ENCODE peak calls at places on chromosomes 5 and 9, in four cellular contexts. E is H1, O is HCT116, S is HepG2. P is an unnamed sample.

GRCh38 chr9:124297553-124297905 is 39.8 kb downstream of the NEK6 start:
- DNase-seq in E (peak; percentile 62), S (peak; percentile 60), O (peak; percentile 72), P (no peak)

GRCh38 chr5:168217497-168217896 is 73.9 kb upstream of the WWC1 start:
- DNase-seq in O (no peak), E (no peak), S (no peak), P (no peak)

GRCh38 chr5:334903-335739 is 13.6 kb downstream of the AHRR start:
- DNase-seq in E (no peak), S (no peak), O (no peak), P (no peak)

GRCh38 chr5:2353871-2354440 is 397.5 kb downstream of the IRX2 start:
- DNase-seq in S (no peak), O (no peak), E (no peak), P (no peak)

GRCh38 chr9:21994526-21994995 is at the start of gene CDKN2B-AS1:
- DNase-seq in O (peak; percentile 65), E (peak; percentile 74), S (no peak), P (no peak)

GRCh38 chr5:76691470-76692273 is 24.3 kb upstream of the F2R start:
- DNase-seq in S (no peak), O (no peak), E (no peak), P (no peak)

GRCh38 chr5:56269216-56269927 is 36.2 kb upstream of the ANKRD55 start:
- DNase-seq in O (peak; percentile 12), E (no peak), S (peak; percentile 65), P (peak; percentile 63)

GRCh38 chr9:127977877-127978647 is 2.7 kb downstream of the EEIG1 start:
- DNase-seq in E (no peak), S (no peak), O (no peak), P (peak; percentile 52)

GRCh38 chr9:27447036-27447700 is 76.9 kb upstream of the IFNK start:
- DNase-seq in E (no peak), S (no peak), O (no peak), P (no peak)

GRCh38 chr5:176822041-176822425 is 11.7 kb downstream of the UNC5A start:
- DNase-seq in E (no peak), O (no peak), S (no peak), P (no peak)

GRCh38 chr5:176823076-176823481 is 12.7 kb downstream of the UNC5A start:
- DNase-seq in S (no peak), E (no peak), O (no peak), P (no peak)

GRCh38 chr5:176821441-176821840 is 11.1 kb downstream of the UNC5A start:
- DNase-seq in S (no peak), O (no peak), E (no peak), P (no peak)

GRCh38 chr5:176823869-176824412 is 13.6 kb downstream of the UNC5A start:
- DNase-seq in O (no peak), S (no peak), E (peak; percentile 66), P (no peak)

DNA sequence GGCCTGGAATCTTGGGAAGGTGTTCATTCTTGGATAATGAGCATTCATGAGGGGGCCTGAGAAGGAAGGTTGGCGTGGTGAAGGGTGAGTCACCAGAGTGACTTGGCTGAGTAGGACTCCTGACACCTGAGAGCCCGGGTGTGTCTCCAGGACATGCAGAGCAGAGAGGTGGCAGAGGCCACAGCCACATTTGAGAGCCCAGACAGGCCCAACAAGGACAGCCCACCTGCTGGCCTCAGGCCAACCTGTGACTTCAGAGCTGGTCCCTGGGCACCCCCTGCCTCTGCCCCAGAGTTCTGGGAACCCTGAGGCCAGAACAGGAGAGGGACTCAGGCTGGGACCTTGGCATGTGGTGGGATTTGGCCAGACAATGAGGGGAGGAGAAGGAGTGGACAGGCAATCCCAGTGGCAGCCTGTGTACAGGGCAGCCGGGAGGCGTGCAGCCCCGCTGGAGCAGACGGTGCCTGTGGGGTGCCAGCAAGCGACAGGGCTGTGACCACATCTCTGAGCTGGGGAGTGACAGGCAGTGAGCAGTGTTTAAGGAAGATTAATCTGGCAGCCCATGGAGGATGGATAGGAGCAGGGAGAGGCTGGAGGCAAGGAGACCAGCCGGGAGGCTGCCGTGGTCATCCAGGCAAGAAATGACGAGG is 12.2 kb downstream of the UNC5A start:
- DNase-seq in E (no peak), S (no peak), O (peak; percentile 80), P (no peak)
- TF ChIP-seq FOSL1 in E (no peak), S (no peak), O (no peak), P (no peak)

DNA sequence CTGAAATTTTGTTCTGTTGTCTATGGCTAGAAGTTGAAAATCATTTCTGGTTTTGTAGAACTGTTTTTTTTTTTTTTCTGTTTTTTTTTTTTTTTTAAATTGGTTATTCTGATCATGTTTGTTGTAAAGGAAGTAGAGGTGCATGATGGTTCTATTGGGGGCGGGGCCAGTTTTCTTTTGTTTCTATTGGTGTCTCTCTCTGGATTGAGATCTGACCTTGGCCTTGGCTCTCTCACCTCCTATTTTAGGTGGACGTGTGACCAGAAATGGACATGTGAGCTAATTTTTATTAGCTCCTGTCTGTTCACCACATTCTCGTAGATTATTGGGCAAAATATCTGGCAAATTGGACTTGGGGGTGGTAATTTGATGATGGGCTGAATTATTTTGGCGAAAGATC is 3.2 kb downstream of the ZNF618 start:
- DNase-seq in S (no peak), E (no peak), O (no peak), P (no peak)
- TF ChIP-seq FOSL1 in S (no peak), E (no peak), O (no peak), P (no peak)

GRCh38 chr9:133959171-133959570 is 33.0 kb downstream of the VAV2 start:
- DNase-seq in S (no peak), E (no peak), O (no peak), P (no peak)

GRCh38 chr9:133955821-133956411 is 36.2 kb downstream of the VAV2 start:
- DNase-seq in S (no peak), E (peak; percentile 77), O (no peak), P (no peak)

GRCh38 chr9:133956520-133957076 is 35.5 kb downstream of the VAV2 start:
- DNase-seq in E (no peak), S (no peak), O (no peak), P (no peak)

GRCh38 chr9:133958756-133959155 is 33.4 kb downstream of the VAV2 start:
- DNase-seq in E (no peak), O (no peak), S (no peak), P (no peak)

DNA sequence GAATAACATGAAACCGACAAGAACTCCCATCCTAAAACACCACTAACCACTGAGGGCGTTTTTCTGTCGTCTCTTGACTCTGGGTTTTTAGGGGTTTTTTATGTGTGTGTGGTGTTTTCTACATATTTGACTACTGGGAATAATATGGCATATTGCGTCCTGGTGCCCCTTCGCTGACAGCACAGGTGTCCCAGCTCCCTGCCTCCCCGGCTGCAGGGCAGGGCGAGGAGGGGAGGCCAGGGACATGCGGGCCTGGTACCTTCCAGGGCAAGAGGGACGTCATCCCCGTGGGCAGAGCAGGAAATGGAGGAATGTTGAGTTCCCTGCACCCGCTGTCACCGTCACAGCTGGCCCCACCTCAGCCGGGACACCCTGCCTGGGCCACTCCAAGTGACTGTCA is 34.8 kb downstream of the VAV2 start:
- DNase-seq in O (no peak), S (no peak), E (no peak), P (no peak)
- TF ChIP-seq FOSL1 in O (no peak), S (no peak), E (no peak), P (no peak)

GRCh38 chr9:137305788-137306545 is 3.9 kb upstream of the NRARP start:
- DNase-seq in O (no peak), S (no peak), E (no peak), P (no peak)

GRCh38 chr9:137305060-137305787 is 3.2 kb upstream of the NRARP start:
- DNase-seq in S (no peak), O (no peak), E (peak; percentile 66), P (peak; percentile 48)

GRCh38 chr9:137308102-137308619 is 6.1 kb upstream of the NRARP start:
- DNase-seq in O (no peak), E (no peak), S (no peak), P (peak; percentile 72)

GRCh38 chr9:137307255-137308101 is 5.4 kb upstream of the NRARP start:
- DNase-seq in E (peak; percentile 83), S (no peak), O (no peak), P (peak; percentile 44)

DNA sequence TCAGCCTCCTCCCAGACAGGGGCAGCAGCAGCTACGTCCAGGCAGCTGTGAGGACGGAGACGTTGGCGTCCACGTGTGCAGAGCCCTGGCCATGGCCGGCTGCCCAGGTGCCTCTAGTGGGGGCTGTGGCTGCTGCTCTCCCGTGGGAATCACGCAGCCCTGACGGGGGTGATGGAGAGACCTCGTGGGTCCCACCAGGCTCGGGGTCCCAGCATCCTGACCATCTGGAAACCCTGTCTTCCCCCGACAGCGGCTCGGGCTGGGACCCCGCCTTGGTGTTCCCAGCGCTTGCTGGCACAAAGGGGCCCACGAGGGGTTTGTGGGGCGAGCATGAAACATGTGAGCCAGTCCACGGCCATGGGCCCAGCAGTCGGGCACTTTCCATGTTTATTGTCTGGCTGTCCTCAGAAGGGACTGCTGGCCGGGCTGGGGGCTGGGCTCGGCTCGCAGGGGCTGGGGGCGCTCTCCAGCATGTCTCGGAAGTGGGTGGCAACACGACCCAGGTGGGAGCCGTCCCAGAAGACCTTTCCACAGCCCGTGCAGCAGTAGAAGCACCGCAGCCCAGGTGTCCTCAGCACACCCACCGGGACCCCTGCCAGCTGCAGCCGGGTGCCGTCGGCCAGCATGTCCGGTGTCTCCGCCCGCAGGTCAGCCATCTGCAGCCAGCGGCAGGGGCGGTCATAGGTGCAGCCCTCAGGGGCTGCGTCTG is 4.6 kb upstream of the NRARP start:
- DNase-seq in S (no peak), E (no peak), O (no peak), P (no peak)
- TF ChIP-seq FOSL1 in S (no peak), E (no peak), O (no peak), P (no peak)

GRCh38 chr5:157686841-157687554 is 15.7 kb downstream of the C5orf52 start:
- DNase-seq in S (no peak), E (no peak), O (no peak), P (no peak)
- TF ChIP-seq FOSL1 in S (no peak), E (no peak), O (no peak), P (no peak)

GRCh38 chr9:8677725-8678124 is 878.1 kb upstream of the DMAC1 start:
- DNase-seq in E (no peak), O (no peak), S (no peak), P (no peak)
- TF ChIP-seq FOSL1 in E (no peak), O (no peak), S (no peak), P (no peak)

GRCh38 chr5:52579391-52579790 is 208.3 kb upstream of the ITGA1 start:
- DNase-seq in S (no peak), E (no peak), O (no peak), P (no peak)

GRCh38 chr5:52577546-52577945 is 210.2 kb upstream of the ITGA1 start:
- DNase-seq in E (no peak), O (no peak), S (no peak), P (no peak)

GRCh38 chr5:52582313-52582712 is 205.4 kb upstream of the ITGA1 start:
- DNase-seq in S (no peak), E (no peak), O (no peak), P (no peak)

DNA sequence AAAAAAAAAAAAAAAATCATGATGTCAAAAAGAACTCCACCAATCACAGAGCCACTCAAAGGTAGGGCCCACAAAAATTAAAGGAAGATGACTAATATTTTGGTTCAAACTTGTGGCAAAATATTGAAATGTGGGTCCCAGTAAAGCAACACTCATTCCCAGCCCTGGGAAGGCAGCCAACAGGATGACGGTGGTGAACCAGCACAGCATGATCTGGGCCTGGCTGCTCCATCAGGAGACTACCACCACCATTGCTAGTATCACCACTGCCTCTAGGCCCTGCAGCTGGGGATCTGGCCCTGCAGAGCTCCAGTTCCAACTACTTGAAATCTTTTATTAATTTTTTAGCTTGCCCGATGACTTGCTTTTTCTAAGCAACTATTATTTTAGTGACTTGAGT is 206.8 kb upstream of the ITGA1 start:
- DNase-seq in O (no peak), S (no peak), E (no peak), P (no peak)
- TF ChIP-seq FOSL1 in O (no peak), S (no peak), E (no peak), P (no peak)